ENCODE peak calls at places on chromosome 17, in ten cellular contexts. J is stimulated activated CD4-positive, alpha-beta T cell treated with anti-CD3 and anti-CD28 coated beads, Interleukin-1b, Interleukin-23, amount 100 ng/mL, for 1 hour; F is A172; A is iPS-NIHi11; S is SJCRH30; N is ovary; Q is dermis microvascular lymphatic vessel endothelial cell; M is stimulated activated CD8-positive, alpha-beta memory T cell treated with anti-CD3 and anti-CD28 coated beads, Interleukin-15, amount 100 ng/mL, for 4 hours; B is tibial artery; Z is body of pancreas. O is an unnamed sample.

GRCh38 chr17:62892870-62893338 is 73.1 kb upstream of the TANC2 start:
- DNase-seq in J (no peak), F (peak; percentile 88), A (peak; percentile 41), S (no peak), N (no peak), Q (no peak), M (no peak), B (peak; percentile 53), Z (no peak), O (peak; percentile 63)

GRCh38 chr17:31869031-31869430 is 10.0 kb upstream of the COPRS start:
- DNase-seq in J (no peak), F (no peak), A (no peak), S (no peak), N (no peak), Q (no peak), M (no peak), B (no peak), Z (no peak), O (no peak)

GRCh38 chr17:74775409-74776043 is 619 bp downstream of the NAT9 start:
- DNase-seq in J (no peak), F (no peak), A (no peak), S (no peak), N (no peak), Q (no peak), M (no peak), B (no peak), Z (no peak), O (no peak)

GRCh38 chr17:38667099-38667786 is 7.5 kb downstream of the EPOP start:
- DNase-seq in J (peak; percentile 15), F (peak; percentile 65), A (peak; percentile 78), S (peak; percentile 71), N (peak; percentile 59), Q (peak; percentile 59), M (no peak), B (peak; percentile 55), Z (peak; percentile 74), O (peak; percentile 44)

GRCh38 chr17:76873856-76874255 is 5.7 kb downstream of the MGAT5B start:
- DNase-seq in J (no peak), F (peak; percentile 60), A (no peak), S (no peak), N (no peak), Q (no peak), M (no peak), B (no peak), Z (no peak), O (no peak)

GRCh38 chr17:55870044-55870443 is 119.2 kb downstream of the PCTP start:
- DNase-seq in J (no peak), F (no peak), A (peak; percentile 28), S (no peak), N (no peak), Q (no peak), M (no peak), B (no peak), Z (no peak), O (no peak)

GRCh38 chr17:18944646-18945045 is 7.3 kb upstream of the SLC5A10 start:
- DNase-seq in J (no peak), F (no peak), A (no peak), S (no peak), N (no peak), Q (no peak), M (no peak), B (no peak), Z (no peak), O (no peak)

GRCh38 chr17:48622857-48623256 is 3.3 kb downstream of the HOXB9 start:
- DNase-seq in J (no peak), F (no peak), A (no peak), S (no peak), N (no peak), Q (no peak), M (no peak), B (no peak), Z (no peak), O (no peak)

GRCh38 chr17:80649672-80650338 is 105.2 kb downstream of the RPTOR start:
- DNase-seq in J (peak; percentile 7), F (peak; percentile 70), A (peak; percentile 70), S (peak; percentile 65), N (no peak), Q (peak; percentile 24), M (peak; percentile 40), B (peak; percentile 57), Z (peak; percentile 42), O (peak; percentile 39)

GRCh38 chr17:45663772-45664171 is 120.3 kb upstream of the CRHR1 start:
- DNase-seq in J (no peak), F (no peak), A (no peak), S (no peak), N (no peak), Q (no peak), M (no peak), B (no peak), Z (no peak), O (no peak)

GRCh38 chr17:32914181-32914580 is 13.8 kb upstream of the TMEM98 start:
- DNase-seq in J (no peak), F (no peak), A (no peak), S (no peak), N (no peak), Q (no peak), M (no peak), B (no peak), Z (no peak), O (no peak)

GRCh38 chr17:48052956-48053757 is 5.0 kb downstream of the NFE2L1 start:
- DNase-seq in J (no peak), F (no peak), A (no peak), S (peak; percentile 85), N (peak; percentile 72), Q (peak; percentile 91), M (no peak), B (peak; percentile 88), Z (peak; percentile 75), O (no peak)

GRCh38 chr17:21370430-21370829 is 5.7 kb upstream of the KCNJ12 start:
- DNase-seq in J (no peak), F (peak; percentile 36), A (peak; percentile 42), S (peak; percentile 87), N (no peak), Q (no peak), M (no peak), B (no peak), Z (no peak), O (no peak)

GRCh38 chr17:47204722-47205418 is 4.3 kb upstream of the MYL4 start:
- DNase-seq in J (no peak), F (no peak), A (no peak), S (peak; percentile 42), N (no peak), Q (no peak), M (no peak), B (peak; percentile 38), Z (no peak), O (no peak)

GRCh38 chr17:39062846-39063680 is 88.4 kb downstream of the PLXDC1 start:
- DNase-seq in J (no peak), F (peak; percentile 72), A (no peak), S (no peak), N (no peak), Q (no peak), M (no peak), B (no peak), Z (no peak), O (no peak)

GRCh38 chr17:60392845-60393702 is 1.1 kb upstream of the USP32 start:
- DNase-seq in J (no peak), F (peak; percentile 82), A (no peak), S (peak; percentile 57), N (peak; percentile 26), Q (peak; percentile 77), M (no peak), B (peak; percentile 33), Z (peak; percentile 70), O (no peak)

GRCh38 chr17:48429638-48430586 is at the start of gene SKAP1:
- DNase-seq in J (no peak), F (no peak), A (peak; percentile 79), S (no peak), N (no peak), Q (no peak), M (peak; percentile 59), B (no peak), Z (peak; percentile 18), O (no peak)

GRCh38 chr17:30819941-30820705 is 4.4 kb downstream of the CRLF3 start:
- DNase-seq in J (no peak), F (no peak), A (no peak), S (no peak), N (no peak), Q (no peak), M (no peak), B (no peak), Z (no peak), O (no peak)

GRCh38 chr17:75318615-75319222 is 29.5 kb upstream of the SLC25A19 start:
- DNase-seq in J (no peak), F (no peak), A (no peak), S (no peak), N (no peak), Q (no peak), M (no peak), B (no peak), Z (no peak), O (no peak)

GRCh38 chr17:7977805-7978204 is 24.6 kb upstream of the GUCY2D start:
- DNase-seq in J (no peak), F (no peak), A (no peak), S (no peak), N (no peak), Q (no peak), M (no peak), B (no peak), Z (no peak), O (no peak)